ENCODE peak calls at places on chromosomes 6 and 20, in eight cellular contexts. U is A549, K is gastrocnemius medialis, M is ovary, B is H1, G is tibial nerve, E is testis, L is IMR-90. J is an unnamed sample.

GRCh38 chr6:73942581-73942980 is 246.6 kb downstream of the CD109 start:
- DNase-seq in U (peak), E (no peak), B (peak), G (no peak), M (no peak), L (peak), K (no peak), J (no peak)

GRCh38 chr20:23663180-23663579 is 25.4 kb upstream of the CST3 start:
- DNase-seq in M (no peak), U (no peak), E (no peak), L (no peak), K (no peak), G (no peak), B (no peak), J (no peak)

GRCh38 chr6:159788276-159788675 is 1.1 kb downstream of the TCP1 start:
- DNase-seq in G (no peak), M (no peak), B (no peak), E (no peak), K (no peak), L (no peak), U (no peak), J (no peak)

GRCh38 chr6:46677314-46677654 is 10.4 kb upstream of the TDRD6 start:
- DNase-seq in B (no peak), G (no peak), M (no peak), E (no peak), L (no peak), U (peak), K (no peak), J (no peak)

GRCh38 chr6:91434135-91434534 is 847.3 kb upstream of the MAP3K7 start:
- DNase-seq in B (no peak), M (no peak), K (no peak), E (no peak), L (peak), G (no peak), U (no peak), J (no peak)

GRCh38 chr6:25971187-25971811 is 8.7 kb downstream of the TRIM38 start:
- DNase-seq in U (peak), K (peak), G (no peak), M (peak), B (no peak), E (peak), L (peak), J (peak)

GRCh38 chr6:137286926-137287325 is 67.7 kb upstream of the IFNGR1 start:
- DNase-seq in L (peak), M (no peak), K (no peak), U (no peak), B (no peak), G (no peak), E (no peak), J (no peak)

GRCh38 chr6:20907486-20908071 is 373.3 kb downstream of the CDKAL1 start:
- DNase-seq in M (no peak), E (no peak), B (no peak), L (no peak), U (no peak), K (peak), G (no peak), J (no peak)

GRCh38 chr6:31614674-31615578 is at the start of gene AIF1:
- DNase-seq in B (no peak), G (no peak), K (no peak), E (no peak), M (no peak), L (no peak), U (no peak), J (no peak)

GRCh38 chr6:408599-409102 is 17.1 kb downstream of the IRF4 start:
- DNase-seq in E (no peak), U (peak), G (no peak), K (peak), L (peak), M (no peak), B (no peak), J (peak)

GRCh38 chr6:45801471-45802289 is 214.0 kb downstream of the CLIC5 start:
- DNase-seq in U (no peak), B (no peak), K (no peak), G (no peak), M (no peak), E (no peak), L (no peak), J (no peak)

GRCh38 chr6:169583867-169584541 is 117.8 kb downstream of the WDR27 start:
- DNase-seq in M (no peak), L (no peak), K (no peak), U (no peak), B (no peak), G (no peak), E (no peak), J (no peak)

GRCh38 chr6:85472744-85473143 is 22.9 kb downstream of the NT5E start:
- DNase-seq in B (no peak), M (no peak), K (no peak), L (peak), G (no peak), U (no peak), E (no peak), J (no peak)

GRCh38 chr6:46235242-46235641 is 64.5 kb upstream of the ENPP5 start:
- DNase-seq in K (no peak), U (no peak), M (no peak), E (no peak), G (no peak), L (no peak), B (no peak), J (no peak)

GRCh38 chr20:4748847-4749246 is 27.1 kb downstream of the PRND start:
- DNase-seq in E (no peak), U (no peak), G (no peak), L (no peak), M (no peak), B (no peak), K (no peak), J (no peak)

GRCh38 chr6:1028744-1029143 is 283.2 kb upstream of the FOXQ1 start:
- DNase-seq in M (no peak), L (no peak), E (no peak), G (no peak), K (no peak), B (no peak), U (no peak), J (no peak)

GRCh38 chr6:21914121-21914973 is 320.8 kb downstream of the SOX4 start:
- DNase-seq in B (no peak), U (no peak), M (peak), E (peak), G (peak), L (peak), K (peak), J (peak)

GRCh38 chr6:22765015-22765414 is 195.6 kb downstream of the HDGFL1 start:
- DNase-seq in B (no peak), M (no peak), E (no peak), L (peak), K (no peak), U (no peak), G (no peak), J (no peak)

GRCh38 chr6:66558189-66558588 is 851.2 kb upstream of the EYS start:
- DNase-seq in E (peak), B (no peak), M (no peak), G (no peak), K (no peak), L (no peak), U (peak), J (no peak)

GRCh38 chr6:128918886-128919285 is 35.9 kb downstream of the LAMA2 start:
- DNase-seq in K (no peak), L (no peak), M (no peak), E (no peak), G (no peak), B (no peak), U (no peak), J (no peak)

GRCh38 chr20:25139061-25139705 is 56.3 kb upstream of the ENTPD6 start:
- DNase-seq in G (no peak), L (no peak), B (no peak), E (no peak), K (no peak), M (no peak), U (peak), J (no peak)

GRCh38 chr6:163343609-163344008 is 70.9 kb upstream of the QKI start:
- DNase-seq in K (no peak), B (no peak), M (no peak), G (no peak), L (no peak), E (no peak), U (no peak), J (no peak)

GRCh38 chr6:44452725-44453124 is 65.2 kb downstream of the CDC5L start:
- DNase-seq in G (no peak), K (no peak), M (no peak), E (no peak), B (no peak), U (peak), L (peak), J (no peak)

GRCh38 chr6:25085761-25086160 is 150.0 kb upstream of the RIPOR2 start:
- DNase-seq in B (no peak), U (no peak), G (no peak), E (no peak), K (no peak), M (no peak), L (no peak), J (no peak)

GRCh38 chr6:53496797-53497196 is 48.1 kb downstream of the GCLC start:
- DNase-seq in U (peak), M (no peak), L (peak), B (no peak), G (no peak), K (no peak), E (no peak), J (no peak)

GRCh38 chr20:58975353-58975752 is 5.7 kb upstream of the NELFCD start:
- DNase-seq in M (no peak), G (no peak), E (no peak), U (no peak), B (no peak), L (no peak), K (no peak), J (no peak)

GRCh38 chr6:17361013-17361412 is 32.4 kb upstream of the CAP2 start:
- DNase-seq in U (no peak), E (no peak), M (no peak), B (no peak), L (peak), K (no peak), G (no peak), J (no peak)

GRCh38 chr6:37636801-37637561 is 60.7 kb downstream of the MDGA1 start:
- DNase-seq in E (no peak), B (no peak), L (no peak), G (no peak), U (no peak), K (no peak), M (no peak), J (no peak)

GRCh38 chr6:129314575-129314974 is 395.4 kb downstream of the ARHGAP18 start:
- DNase-seq in U (no peak), G (no peak), E (no peak), B (no peak), K (no peak), M (no peak), L (no peak), J (peak)

GRCh38 chr6:106511274-106512047 is 117.8 kb downstream of the RTN4IP1 start:
- DNase-seq in G (no peak), M (no peak), U (no peak), L (no peak), B (no peak), E (no peak), K (no peak), J (no peak)

GRCh38 chr6:27545271-27546046 is 72.6 kb upstream of the ZNF184 start:
- DNase-seq in G (no peak), L (peak), B (peak), K (no peak), E (peak), M (no peak), U (peak), J (no peak)

GRCh38 chr6:138685257-138685656 is 88.3 kb upstream of the CCDC28A start:
- DNase-seq in L (no peak), U (no peak), M (no peak), B (no peak), E (no peak), G (no peak), K (no peak), J (no peak)

GRCh38 chr6:155155787-155156447 is 107.9 kb upstream of the CLDN20 start:
- DNase-seq in K (peak), L (peak), U (no peak), G (no peak), M (no peak), E (no peak), B (no peak), J (no peak)

GRCh38 chr6:38867726-38868125 is 152.6 kb downstream of the DNAH8 start:
- DNase-seq in B (no peak), L (no peak), K (no peak), E (no peak), U (no peak), G (no peak), M (no peak), J (no peak)

GRCh38 chr6:45398075-45398817 is 20.5 kb upstream of the SUPT3H start:
- DNase-seq in L (no peak), B (no peak), K (no peak), E (no peak), M (no peak), U (no peak), G (no peak), J (no peak)

GRCh38 chr20:1269235-1269634 is 3.1 kb downstream of the SNPH start:
- DNase-seq in M (no peak), G (no peak), K (no peak), B (no peak), U (no peak), L (no peak), E (no peak), J (no peak)

DNA sequence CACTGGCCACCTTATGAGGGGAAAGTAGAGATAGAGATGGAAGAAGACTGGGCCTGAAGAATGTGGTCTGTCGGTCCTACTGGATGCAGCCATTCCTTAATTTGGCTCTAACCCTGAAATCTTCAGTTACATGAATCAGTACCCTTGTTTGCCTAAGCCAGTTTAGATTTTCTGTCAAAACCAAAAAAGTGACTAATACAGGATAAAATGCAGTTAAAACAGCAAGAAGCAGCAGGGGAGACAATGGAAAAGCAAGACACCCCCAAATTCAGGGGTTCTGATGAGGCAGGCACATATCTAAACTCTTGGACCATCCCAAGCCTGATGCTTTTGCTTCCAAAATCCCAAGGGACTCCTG is 17.4 kb upstream of the UBE2V1 start:
- DNase-seq in L (peak), K (no peak), B (no peak), G (no peak), U (no peak), M (no peak), E (no peak), J (no peak)
- H3K4me3 ChIP-seq in L (no peak), K (no peak), B (no peak), G (no peak), U (no peak), M (no peak), E (peak), J (no peak)

DNA sequence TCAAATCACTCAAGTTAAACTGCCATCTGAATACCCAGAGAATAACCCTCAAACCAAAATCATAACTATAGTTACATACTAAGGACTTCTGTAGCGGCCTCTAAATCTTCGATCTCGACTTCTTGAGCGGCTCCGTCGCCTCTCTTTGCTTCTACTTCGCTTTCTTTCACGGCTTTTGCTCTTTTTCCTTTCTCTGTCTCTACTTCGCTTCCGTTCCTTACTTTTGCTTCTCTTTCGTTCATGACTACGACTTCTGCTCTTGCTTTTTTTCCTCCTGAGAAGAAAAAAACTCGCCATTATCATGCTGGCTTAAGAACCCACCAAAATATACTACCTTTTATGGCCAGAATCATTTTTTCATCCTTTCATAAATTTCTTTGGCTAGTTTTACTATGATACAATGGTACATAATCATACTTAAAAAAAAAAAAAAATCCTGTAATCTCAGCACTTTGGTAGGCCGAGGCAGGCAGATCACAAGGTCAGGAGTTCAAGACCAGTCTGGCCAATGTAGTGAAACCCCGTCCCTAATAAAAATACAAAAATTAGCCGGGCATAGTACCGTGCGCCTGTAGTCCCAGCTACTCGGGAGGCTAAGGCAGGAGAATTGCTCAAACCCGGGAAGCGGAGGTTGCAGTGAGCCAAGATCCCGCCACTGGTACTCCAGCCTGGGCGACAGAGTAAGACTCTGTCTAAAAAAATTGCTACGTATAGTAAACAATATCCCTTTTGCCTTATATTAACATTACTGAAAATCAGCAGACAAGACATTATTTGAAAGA is 10.0 kb downstream of the RBM39 start:
- DNase-seq in G (no peak), U (no peak), E (no peak), M (no peak), K (no peak), B (no peak), L (no peak), J (no peak)
- TF ChIP-seq POLR2A in G (no peak), U (no peak), E (no peak), M (no peak), K (no peak), B (peak), L (no peak), J (no peak)

DNA sequence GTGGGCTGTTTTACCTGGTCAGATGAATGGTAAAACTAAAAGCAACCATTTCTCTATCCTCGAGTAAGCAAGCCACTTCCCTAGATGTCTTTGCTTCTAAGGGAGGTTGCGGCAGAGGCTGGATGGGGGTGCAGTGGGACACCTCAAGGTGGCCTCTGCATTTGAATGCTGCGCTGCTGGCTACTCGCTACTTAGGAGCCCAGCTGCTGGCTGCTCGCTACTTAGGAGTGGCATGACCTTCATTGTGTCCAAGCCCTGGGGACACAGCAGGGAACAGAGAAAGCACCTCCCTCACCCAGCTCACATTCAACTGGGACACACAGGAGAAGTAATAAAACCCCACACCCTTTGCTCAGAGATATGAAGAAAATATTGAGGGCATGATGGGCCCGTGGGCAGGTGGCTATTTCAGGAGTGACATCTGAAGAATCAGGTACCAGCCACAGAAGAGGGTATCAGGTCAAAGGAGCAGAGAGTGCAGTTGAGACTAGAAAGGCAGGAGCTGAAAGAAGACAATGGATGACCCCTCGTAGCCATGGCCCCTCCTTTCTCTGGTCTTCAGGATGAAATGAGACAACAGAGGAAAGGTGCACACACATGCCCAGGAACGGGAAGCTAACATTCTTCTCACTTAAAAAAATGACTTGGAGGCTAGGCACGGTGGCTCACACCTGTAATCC is 149.4 kb downstream of the ZMYND8 start:
- DNase-seq in G (no peak), K (no peak), U (no peak), E (peak), L (no peak), B (no peak), M (no peak), J (no peak)
- H3K4me3 ChIP-seq in G (no peak), K (no peak), U (no peak), E (no peak), L (no peak), B (no peak), M (no peak), J (no peak)

GRCh38 chr6:116570856-116571682 is at the start of gene RWDD1:
- DNase-seq in L (peak), M (peak), U (peak), G (peak), K (peak), B (peak), E (peak), J (peak)
- TF ChIP-seq POLR2A in L (peak), M (peak), U (peak), G (peak), K (peak), B (peak), E (peak), J (peak)

DNA sequence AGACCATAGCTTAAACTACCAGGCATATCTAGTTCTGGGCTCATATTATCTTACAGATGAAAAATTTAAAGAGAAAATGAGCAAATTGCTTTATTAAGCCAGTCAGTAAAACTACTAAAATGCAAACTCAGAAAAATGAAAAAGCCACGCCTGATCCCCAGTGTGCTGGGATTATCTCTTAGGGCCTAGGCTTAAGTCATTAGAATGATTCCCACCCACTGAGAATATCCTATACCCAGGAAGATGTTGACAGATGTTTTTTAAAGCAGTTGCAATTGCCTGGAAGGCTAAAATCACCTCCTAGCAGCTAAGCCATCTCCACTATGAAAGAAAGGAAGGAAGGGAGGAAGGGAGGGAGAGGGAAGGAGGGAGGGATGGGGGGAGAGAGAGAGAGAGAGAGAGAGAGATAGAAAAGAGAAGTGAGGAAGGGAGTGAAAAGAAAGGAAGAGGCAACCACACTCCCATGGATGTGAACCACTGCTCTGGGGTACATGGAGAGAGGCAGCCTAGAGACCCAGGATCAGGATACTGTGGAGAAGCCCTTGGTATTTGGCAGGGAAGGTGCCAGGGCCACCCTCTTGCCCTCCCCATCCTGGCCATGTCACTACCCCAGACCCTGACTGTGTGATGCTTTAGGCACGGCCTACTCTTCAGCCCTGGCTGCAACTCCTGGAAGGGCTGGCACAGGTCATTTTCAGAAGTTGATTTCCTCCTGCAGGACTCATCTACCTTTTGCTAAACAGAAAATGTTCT is 21.9 kb downstream of the NEDD9 start:
- DNase-seq in U (no peak), L (no peak), M (no peak), K (no peak), B (no peak), G (no peak), E (no peak), J (no peak)
- H3K4me3 ChIP-seq in U (no peak), L (no peak), M (no peak), K (no peak), B (no peak), G (no peak), E (no peak), J (no peak)

GRCh38 chr20:36632487-36633284 is 13.3 kb downstream of the SLA2 start:
- DNase-seq in E (no peak), B (no peak), M (no peak), L (no peak), G (no peak), K (no peak), U (no peak), J (no peak)
- TF ChIP-seq POLR2A in E (no peak), B (no peak), M (no peak), L (no peak), G (no peak), K (no peak), U (no peak), J (no peak)

GRCh38 chr6:12572884-12573824 is 143.4 kb upstream of the PHACTR1 start:
- DNase-seq in E (no peak), B (no peak), U (peak), G (no peak), M (no peak), K (no peak), L (peak), J (no peak)
- H3K4me3 ChIP-seq in E (no peak), B (no peak), U (no peak), G (no peak), M (no peak), K (no peak), L (no peak), J (no peak)